ENCODE peak calls at places on chromosomes 13 and 19, in seven cellular contexts. One of them, this sample, is unnamed.

GRCh38 chr13:114062341-114062740 is 70.1 kb downstream of the RASA3 start:
- DNase-seq in AG04450: no peak
- DNase-seq in pons: no peak
- DNase-seq in stimulated activated CD4-positive, alpha-beta T cell treated with anti-CD3 and anti-CD28 coated beads, Interleukin-15, amount 100 ng/mL, for 24 hours: no peak
- DNase-seq in HFFc6: no peak
- DNase-seq in activated T-helper 9 cell treated with anti-CD3 and anti-CD28 coated beads, Interleukin-2, amount 50 U/mL, for 16 hours: no peak
- DNase-seq in stimulated activated CD8-positive, alpha-beta memory T cell treated with anti-CD3 and anti-CD28 coated beads, Interleukin-7, amount 100 ng/mL, for 48 hours: no peak
- DNase-seq in this sample: no peak

GRCh38 chr19:13150919-13151604 is 851 bp downstream of the IER2 start:
- DNase-seq in AG04450: no peak
- DNase-seq in pons: peak
- DNase-seq in stimulated activated CD4-positive, alpha-beta T cell treated with anti-CD3 and anti-CD28 coated beads, Interleukin-15, amount 100 ng/mL, for 24 hours: peak
- DNase-seq in HFFc6: no peak
- DNase-seq in activated T-helper 9 cell treated with anti-CD3 and anti-CD28 coated beads, Interleukin-2, amount 50 U/mL, for 16 hours: no peak
- DNase-seq in stimulated activated CD8-positive, alpha-beta memory T cell treated with anti-CD3 and anti-CD28 coated beads, Interleukin-7, amount 100 ng/mL, for 48 hours: no peak
- DNase-seq in this sample: peak

GRCh38 chr13:33205804-33206221 is 79.7 kb downstream of the STARD13 start:
- DNase-seq in AG04450: no peak
- DNase-seq in pons: no peak
- DNase-seq in stimulated activated CD4-positive, alpha-beta T cell treated with anti-CD3 and anti-CD28 coated beads, Interleukin-15, amount 100 ng/mL, for 24 hours: no peak
- DNase-seq in HFFc6: no peak
- DNase-seq in activated T-helper 9 cell treated with anti-CD3 and anti-CD28 coated beads, Interleukin-2, amount 50 U/mL, for 16 hours: no peak
- DNase-seq in stimulated activated CD8-positive, alpha-beta memory T cell treated with anti-CD3 and anti-CD28 coated beads, Interleukin-7, amount 100 ng/mL, for 48 hours: no peak
- DNase-seq in this sample: no peak

GRCh38 chr19:13859361-13859880 is 17.5 kb upstream of the NANOS3 start:
- DNase-seq in AG04450: no peak
- DNase-seq in pons: no peak
- DNase-seq in stimulated activated CD4-positive, alpha-beta T cell treated with anti-CD3 and anti-CD28 coated beads, Interleukin-15, amount 100 ng/mL, for 24 hours: no peak
- DNase-seq in HFFc6: peak
- DNase-seq in activated T-helper 9 cell treated with anti-CD3 and anti-CD28 coated beads, Interleukin-2, amount 50 U/mL, for 16 hours: no peak
- DNase-seq in stimulated activated CD8-positive, alpha-beta memory T cell treated with anti-CD3 and anti-CD28 coated beads, Interleukin-7, amount 100 ng/mL, for 48 hours: no peak
- DNase-seq in this sample: peak

GRCh38 chr13:24215007-24215633 is 54.6 kb downstream of the SPATA13 start:
- DNase-seq in AG04450: no peak
- DNase-seq in pons: no peak
- DNase-seq in stimulated activated CD4-positive, alpha-beta T cell treated with anti-CD3 and anti-CD28 coated beads, Interleukin-15, amount 100 ng/mL, for 24 hours: no peak
- DNase-seq in HFFc6: no peak
- DNase-seq in activated T-helper 9 cell treated with anti-CD3 and anti-CD28 coated beads, Interleukin-2, amount 50 U/mL, for 16 hours: no peak
- DNase-seq in stimulated activated CD8-positive, alpha-beta memory T cell treated with anti-CD3 and anti-CD28 coated beads, Interleukin-7, amount 100 ng/mL, for 48 hours: no peak
- DNase-seq in this sample: no peak

GRCh38 chr19:10100163-10100785 is 2.2 kb downstream of the ANGPTL6 start:
- DNase-seq in AG04450: no peak
- DNase-seq in pons: no peak
- DNase-seq in stimulated activated CD4-positive, alpha-beta T cell treated with anti-CD3 and anti-CD28 coated beads, Interleukin-15, amount 100 ng/mL, for 24 hours: no peak
- DNase-seq in HFFc6: no peak
- DNase-seq in activated T-helper 9 cell treated with anti-CD3 and anti-CD28 coated beads, Interleukin-2, amount 50 U/mL, for 16 hours: no peak
- DNase-seq in stimulated activated CD8-positive, alpha-beta memory T cell treated with anti-CD3 and anti-CD28 coated beads, Interleukin-7, amount 100 ng/mL, for 48 hours: no peak
- DNase-seq in this sample: no peak

GRCh38 chr13:60143775-60144174 is 20.0 kb downstream of the DIAPH3 start:
- DNase-seq in AG04450: no peak
- DNase-seq in pons: no peak
- DNase-seq in stimulated activated CD4-positive, alpha-beta T cell treated with anti-CD3 and anti-CD28 coated beads, Interleukin-15, amount 100 ng/mL, for 24 hours: no peak
- DNase-seq in HFFc6: no peak
- DNase-seq in activated T-helper 9 cell treated with anti-CD3 and anti-CD28 coated beads, Interleukin-2, amount 50 U/mL, for 16 hours: no peak
- DNase-seq in stimulated activated CD8-positive, alpha-beta memory T cell treated with anti-CD3 and anti-CD28 coated beads, Interleukin-7, amount 100 ng/mL, for 48 hours: no peak
- DNase-seq in this sample: no peak

GRCh38 chr13:34334984-34335661 is 517.2 kb downstream of the RFC3 start:
- DNase-seq in AG04450: no peak
- DNase-seq in pons: no peak
- DNase-seq in stimulated activated CD4-positive, alpha-beta T cell treated with anti-CD3 and anti-CD28 coated beads, Interleukin-15, amount 100 ng/mL, for 24 hours: no peak
- DNase-seq in HFFc6: no peak
- DNase-seq in activated T-helper 9 cell treated with anti-CD3 and anti-CD28 coated beads, Interleukin-2, amount 50 U/mL, for 16 hours: no peak
- DNase-seq in stimulated activated CD8-positive, alpha-beta memory T cell treated with anti-CD3 and anti-CD28 coated beads, Interleukin-7, amount 100 ng/mL, for 48 hours: no peak
- DNase-seq in this sample: no peak

GRCh38 chr13:76708138-76708537 is 178.1 kb downstream of the KCTD12 start:
- DNase-seq in AG04450: no peak
- DNase-seq in pons: peak
- DNase-seq in stimulated activated CD4-positive, alpha-beta T cell treated with anti-CD3 and anti-CD28 coated beads, Interleukin-15, amount 100 ng/mL, for 24 hours: no peak
- DNase-seq in HFFc6: no peak
- DNase-seq in activated T-helper 9 cell treated with anti-CD3 and anti-CD28 coated beads, Interleukin-2, amount 50 U/mL, for 16 hours: no peak
- DNase-seq in stimulated activated CD8-positive, alpha-beta memory T cell treated with anti-CD3 and anti-CD28 coated beads, Interleukin-7, amount 100 ng/mL, for 48 hours: no peak
- DNase-seq in this sample: no peak

GRCh38 chr13:109783815-109784589 is 2.4 kb downstream of the IRS2 start:
- DNase-seq in AG04450: no peak
- DNase-seq in pons: no peak
- DNase-seq in stimulated activated CD4-positive, alpha-beta T cell treated with anti-CD3 and anti-CD28 coated beads, Interleukin-15, amount 100 ng/mL, for 24 hours: no peak
- DNase-seq in HFFc6: no peak
- DNase-seq in activated T-helper 9 cell treated with anti-CD3 and anti-CD28 coated beads, Interleukin-2, amount 50 U/mL, for 16 hours: no peak
- DNase-seq in stimulated activated CD8-positive, alpha-beta memory T cell treated with anti-CD3 and anti-CD28 coated beads, Interleukin-7, amount 100 ng/mL, for 48 hours: no peak
- DNase-seq in this sample: no peak

GRCh38 chr13:43307921-43308433 is 284.6 kb downstream of the DNAJC15 start:
- DNase-seq in AG04450: peak
- DNase-seq in pons: peak
- DNase-seq in stimulated activated CD4-positive, alpha-beta T cell treated with anti-CD3 and anti-CD28 coated beads, Interleukin-15, amount 100 ng/mL, for 24 hours: no peak
- DNase-seq in HFFc6: peak
- DNase-seq in activated T-helper 9 cell treated with anti-CD3 and anti-CD28 coated beads, Interleukin-2, amount 50 U/mL, for 16 hours: no peak
- DNase-seq in stimulated activated CD8-positive, alpha-beta memory T cell treated with anti-CD3 and anti-CD28 coated beads, Interleukin-7, amount 100 ng/mL, for 48 hours: no peak
- DNase-seq in this sample: peak

GRCh38 chr19:39507715-39508364 is 7.1 kb upstream of the SELENOV start:
- DNase-seq in AG04450: no peak
- DNase-seq in pons: no peak
- DNase-seq in stimulated activated CD4-positive, alpha-beta T cell treated with anti-CD3 and anti-CD28 coated beads, Interleukin-15, amount 100 ng/mL, for 24 hours: no peak
- DNase-seq in HFFc6: no peak
- DNase-seq in activated T-helper 9 cell treated with anti-CD3 and anti-CD28 coated beads, Interleukin-2, amount 50 U/mL, for 16 hours: no peak
- DNase-seq in stimulated activated CD8-positive, alpha-beta memory T cell treated with anti-CD3 and anti-CD28 coated beads, Interleukin-7, amount 100 ng/mL, for 48 hours: no peak
- DNase-seq in this sample: no peak

GRCh38 chr13:94950303-94950702 is 238.0 kb upstream of the SOX21 start:
- DNase-seq in AG04450: no peak
- DNase-seq in pons: peak
- DNase-seq in stimulated activated CD4-positive, alpha-beta T cell treated with anti-CD3 and anti-CD28 coated beads, Interleukin-15, amount 100 ng/mL, for 24 hours: no peak
- DNase-seq in HFFc6: no peak
- DNase-seq in activated T-helper 9 cell treated with anti-CD3 and anti-CD28 coated beads, Interleukin-2, amount 50 U/mL, for 16 hours: no peak
- DNase-seq in stimulated activated CD8-positive, alpha-beta memory T cell treated with anti-CD3 and anti-CD28 coated beads, Interleukin-7, amount 100 ng/mL, for 48 hours: no peak
- DNase-seq in this sample: no peak

GRCh38 chr19:3450796-3451411 is 29.4 kb downstream of the SMIM24 start:
- DNase-seq in AG04450: peak
- DNase-seq in pons: peak
- DNase-seq in stimulated activated CD4-positive, alpha-beta T cell treated with anti-CD3 and anti-CD28 coated beads, Interleukin-15, amount 100 ng/mL, for 24 hours: no peak
- DNase-seq in HFFc6: peak
- DNase-seq in activated T-helper 9 cell treated with anti-CD3 and anti-CD28 coated beads, Interleukin-2, amount 50 U/mL, for 16 hours: no peak
- DNase-seq in stimulated activated CD8-positive, alpha-beta memory T cell treated with anti-CD3 and anti-CD28 coated beads, Interleukin-7, amount 100 ng/mL, for 48 hours: no peak
- DNase-seq in this sample: peak

GRCh38 chr19:10112895-10113591 is 1.6 kb downstream of the P2RY11 start:
- DNase-seq in AG04450: no peak
- DNase-seq in pons: no peak
- DNase-seq in stimulated activated CD4-positive, alpha-beta T cell treated with anti-CD3 and anti-CD28 coated beads, Interleukin-15, amount 100 ng/mL, for 24 hours: peak
- DNase-seq in HFFc6: no peak
- DNase-seq in activated T-helper 9 cell treated with anti-CD3 and anti-CD28 coated beads, Interleukin-2, amount 50 U/mL, for 16 hours: peak
- DNase-seq in stimulated activated CD8-positive, alpha-beta memory T cell treated with anti-CD3 and anti-CD28 coated beads, Interleukin-7, amount 100 ng/mL, for 48 hours: no peak
- DNase-seq in this sample: peak

GRCh38 chr13:101248739-101249138 is 167.6 kb downstream of the NALCN start:
- DNase-seq in AG04450: no peak
- DNase-seq in pons: no peak
- DNase-seq in stimulated activated CD4-positive, alpha-beta T cell treated with anti-CD3 and anti-CD28 coated beads, Interleukin-15, amount 100 ng/mL, for 24 hours: no peak
- DNase-seq in HFFc6: no peak
- DNase-seq in activated T-helper 9 cell treated with anti-CD3 and anti-CD28 coated beads, Interleukin-2, amount 50 U/mL, for 16 hours: no peak
- DNase-seq in stimulated activated CD8-positive, alpha-beta memory T cell treated with anti-CD3 and anti-CD28 coated beads, Interleukin-7, amount 100 ng/mL, for 48 hours: no peak
- DNase-seq in this sample: no peak

GRCh38 chr13:102878491-102878890 is 32.7 kb downstream of the ERCC5 start:
- DNase-seq in AG04450: peak
- DNase-seq in pons: no peak
- DNase-seq in stimulated activated CD4-positive, alpha-beta T cell treated with anti-CD3 and anti-CD28 coated beads, Interleukin-15, amount 100 ng/mL, for 24 hours: no peak
- DNase-seq in HFFc6: no peak
- DNase-seq in activated T-helper 9 cell treated with anti-CD3 and anti-CD28 coated beads, Interleukin-2, amount 50 U/mL, for 16 hours: no peak
- DNase-seq in stimulated activated CD8-positive, alpha-beta memory T cell treated with anti-CD3 and anti-CD28 coated beads, Interleukin-7, amount 100 ng/mL, for 48 hours: no peak
- DNase-seq in this sample: no peak

GRCh38 chr19:39083983-39084731 is at the start of gene ACP7:
- DNase-seq in AG04450: no peak
- DNase-seq in pons: no peak
- DNase-seq in stimulated activated CD4-positive, alpha-beta T cell treated with anti-CD3 and anti-CD28 coated beads, Interleukin-15, amount 100 ng/mL, for 24 hours: peak
- DNase-seq in HFFc6: no peak
- DNase-seq in activated T-helper 9 cell treated with anti-CD3 and anti-CD28 coated beads, Interleukin-2, amount 50 U/mL, for 16 hours: no peak
- DNase-seq in stimulated activated CD8-positive, alpha-beta memory T cell treated with anti-CD3 and anti-CD28 coated beads, Interleukin-7, amount 100 ng/mL, for 48 hours: no peak
- DNase-seq in this sample: peak

This sample was measured in EL.